ENCODE peak calls at places on chromosomes 5 and 9, in four cellular contexts. One of them, this sample, is unnamed.

GRCh38 chr9:3824062-3824461 is 298.3 kb upstream of the RFX3 start:
- DNase-seq in activated T-helper 1 cell treated with anti-CD3 and anti-CD28 coated beads, Interleukin-2, amount 50 U/mL, for 16 hours: no peak
- DNase-seq in CD8-positive, alpha-beta memory T cell: no peak
- DNase-seq in stimulated activated CD4-positive, alpha-beta T cell treated with anti-CD3 and anti-CD28 coated beads, Interleukin-1b, Interleukin-23, amount 100 ng/mL, for 24 hours: no peak
- DNase-seq in this sample: no peak

GRCh38 chr5:139482050-139482889 is at the start of gene STING1:
- DNase-seq in activated T-helper 1 cell treated with anti-CD3 and anti-CD28 coated beads, Interleukin-2, amount 50 U/mL, for 16 hours: peak
- DNase-seq in stimulated activated CD4-positive, alpha-beta T cell treated with anti-CD3 and anti-CD28 coated beads, Interleukin-1b, Interleukin-23, amount 100 ng/mL, for 24 hours: no peak
- DNase-seq in CD8-positive, alpha-beta memory T cell: peak
- DNase-seq in this sample: peak

GRCh38 chr9:7103382-7104170 is 345.8 kb downstream of the KDM4C start:
- DNase-seq in CD8-positive, alpha-beta memory T cell: no peak
- DNase-seq in stimulated activated CD4-positive, alpha-beta T cell treated with anti-CD3 and anti-CD28 coated beads, Interleukin-1b, Interleukin-23, amount 100 ng/mL, for 24 hours: no peak
- DNase-seq in activated T-helper 1 cell treated with anti-CD3 and anti-CD28 coated beads, Interleukin-2, amount 50 U/mL, for 16 hours: no peak
- DNase-seq in this sample: no peak

GRCh38 chr5:149429839-149430721 is 51.0 kb upstream of the IL17B start:
- DNase-seq in stimulated activated CD4-positive, alpha-beta T cell treated with anti-CD3 and anti-CD28 coated beads, Interleukin-1b, Interleukin-23, amount 100 ng/mL, for 24 hours: no peak
- DNase-seq in CD8-positive, alpha-beta memory T cell: no peak
- DNase-seq in activated T-helper 1 cell treated with anti-CD3 and anti-CD28 coated beads, Interleukin-2, amount 50 U/mL, for 16 hours: no peak
- DNase-seq in this sample: no peak

GRCh38 chr5:132776077-132776931 is 735 bp downstream of the SEPTIN8 start:
- DNase-seq in CD8-positive, alpha-beta memory T cell: no peak
- DNase-seq in stimulated activated CD4-positive, alpha-beta T cell treated with anti-CD3 and anti-CD28 coated beads, Interleukin-1b, Interleukin-23, amount 100 ng/mL, for 24 hours: no peak
- DNase-seq in activated T-helper 1 cell treated with anti-CD3 and anti-CD28 coated beads, Interleukin-2, amount 50 U/mL, for 16 hours: no peak
- DNase-seq in this sample: peak

GRCh38 chr5:83179966-83180365 is 102.6 kb downstream of the XRCC4 start:
- DNase-seq in CD8-positive, alpha-beta memory T cell: no peak
- DNase-seq in activated T-helper 1 cell treated with anti-CD3 and anti-CD28 coated beads, Interleukin-2, amount 50 U/mL, for 16 hours: no peak
- DNase-seq in stimulated activated CD4-positive, alpha-beta T cell treated with anti-CD3 and anti-CD28 coated beads, Interleukin-1b, Interleukin-23, amount 100 ng/mL, for 24 hours: no peak
- DNase-seq in this sample: no peak

GRCh38 chr5:17099946-17100345 is 117.5 kb upstream of the BASP1 start:
- DNase-seq in activated T-helper 1 cell treated with anti-CD3 and anti-CD28 coated beads, Interleukin-2, amount 50 U/mL, for 16 hours: no peak
- DNase-seq in stimulated activated CD4-positive, alpha-beta T cell treated with anti-CD3 and anti-CD28 coated beads, Interleukin-1b, Interleukin-23, amount 100 ng/mL, for 24 hours: no peak
- DNase-seq in CD8-positive, alpha-beta memory T cell: no peak
- DNase-seq in this sample: no peak

GRCh38 chr9:73613092-73613701 is 461.5 kb downstream of the ANXA1 start:
- DNase-seq in activated T-helper 1 cell treated with anti-CD3 and anti-CD28 coated beads, Interleukin-2, amount 50 U/mL, for 16 hours: no peak
- DNase-seq in CD8-positive, alpha-beta memory T cell: no peak
- DNase-seq in stimulated activated CD4-positive, alpha-beta T cell treated with anti-CD3 and anti-CD28 coated beads, Interleukin-1b, Interleukin-23, amount 100 ng/mL, for 24 hours: no peak
- DNase-seq in this sample: no peak

GRCh38 chr5:97044057-97044456 is 98.4 kb downstream of the LIX1 start:
- DNase-seq in activated T-helper 1 cell treated with anti-CD3 and anti-CD28 coated beads, Interleukin-2, amount 50 U/mL, for 16 hours: no peak
- DNase-seq in stimulated activated CD4-positive, alpha-beta T cell treated with anti-CD3 and anti-CD28 coated beads, Interleukin-1b, Interleukin-23, amount 100 ng/mL, for 24 hours: no peak
- DNase-seq in CD8-positive, alpha-beta memory T cell: no peak
- DNase-seq in this sample: no peak

GRCh38 chr9:93260290-93261066 is 76.5 kb downstream of the WNK2 start:
- DNase-seq in activated T-helper 1 cell treated with anti-CD3 and anti-CD28 coated beads, Interleukin-2, amount 50 U/mL, for 16 hours: no peak
- DNase-seq in stimulated activated CD4-positive, alpha-beta T cell treated with anti-CD3 and anti-CD28 coated beads, Interleukin-1b, Interleukin-23, amount 100 ng/mL, for 24 hours: no peak
- DNase-seq in CD8-positive, alpha-beta memory T cell: no peak
- DNase-seq in this sample: no peak

GRCh38 chr5:178094345-178094744 is 19.0 kb upstream of the N4BP3 start:
- DNase-seq in activated T-helper 1 cell treated with anti-CD3 and anti-CD28 coated beads, Interleukin-2, amount 50 U/mL, for 16 hours: no peak
- DNase-seq in CD8-positive, alpha-beta memory T cell: no peak
- DNase-seq in stimulated activated CD4-positive, alpha-beta T cell treated with anti-CD3 and anti-CD28 coated beads, Interleukin-1b, Interleukin-23, amount 100 ng/mL, for 24 hours: no peak
- DNase-seq in this sample: no peak

GRCh38 chr9:72800326-72800994 is 152.4 kb downstream of the ALDH1A1 start:
- DNase-seq in activated T-helper 1 cell treated with anti-CD3 and anti-CD28 coated beads, Interleukin-2, amount 50 U/mL, for 16 hours: no peak
- DNase-seq in CD8-positive, alpha-beta memory T cell: no peak
- DNase-seq in stimulated activated CD4-positive, alpha-beta T cell treated with anti-CD3 and anti-CD28 coated beads, Interleukin-1b, Interleukin-23, amount 100 ng/mL, for 24 hours: no peak
- DNase-seq in this sample: no peak

GRCh38 chr9:124452841-124453585 is 2.8 kb downstream of the ADGRD2 start:
- DNase-seq in activated T-helper 1 cell treated with anti-CD3 and anti-CD28 coated beads, Interleukin-2, amount 50 U/mL, for 16 hours: no peak
- DNase-seq in CD8-positive, alpha-beta memory T cell: no peak
- DNase-seq in stimulated activated CD4-positive, alpha-beta T cell treated with anti-CD3 and anti-CD28 coated beads, Interleukin-1b, Interleukin-23, amount 100 ng/mL, for 24 hours: no peak
- DNase-seq in this sample: no peak

GRCh38 chr5:96278995-96279394 is 154.1 kb downstream of the PCSK1 start:
- DNase-seq in activated T-helper 1 cell treated with anti-CD3 and anti-CD28 coated beads, Interleukin-2, amount 50 U/mL, for 16 hours: no peak
- DNase-seq in CD8-positive, alpha-beta memory T cell: no peak
- DNase-seq in stimulated activated CD4-positive, alpha-beta T cell treated with anti-CD3 and anti-CD28 coated beads, Interleukin-1b, Interleukin-23, amount 100 ng/mL, for 24 hours: no peak
- DNase-seq in this sample: no peak

GRCh38 chr9:133403766-133404439 is 13.9 kb downstream of the REXO4 start:
- DNase-seq in stimulated activated CD4-positive, alpha-beta T cell treated with anti-CD3 and anti-CD28 coated beads, Interleukin-1b, Interleukin-23, amount 100 ng/mL, for 24 hours: peak
- DNase-seq in CD8-positive, alpha-beta memory T cell: peak
- DNase-seq in activated T-helper 1 cell treated with anti-CD3 and anti-CD28 coated beads, Interleukin-2, amount 50 U/mL, for 16 hours: peak
- DNase-seq in this sample: no peak

GRCh38 chr9:112866662-112867274 is 23.9 kb downstream of the SLC46A2 start:
- DNase-seq in stimulated activated CD4-positive, alpha-beta T cell treated with anti-CD3 and anti-CD28 coated beads, Interleukin-1b, Interleukin-23, amount 100 ng/mL, for 24 hours: no peak
- DNase-seq in CD8-positive, alpha-beta memory T cell: no peak
- DNase-seq in activated T-helper 1 cell treated with anti-CD3 and anti-CD28 coated beads, Interleukin-2, amount 50 U/mL, for 16 hours: no peak
- DNase-seq in this sample: no peak

GRCh38 chr9:92611621-92612275 is 58.2 kb downstream of the IPPK start:
- DNase-seq in activated T-helper 1 cell treated with anti-CD3 and anti-CD28 coated beads, Interleukin-2, amount 50 U/mL, for 16 hours: no peak
- DNase-seq in stimulated activated CD4-positive, alpha-beta T cell treated with anti-CD3 and anti-CD28 coated beads, Interleukin-1b, Interleukin-23, amount 100 ng/mL, for 24 hours: no peak
- DNase-seq in CD8-positive, alpha-beta memory T cell: no peak
- DNase-seq in this sample: no peak

GRCh38 chr9:97978706-97979105 is 4.4 kb upstream of the ANP32B start:
- DNase-seq in activated T-helper 1 cell treated with anti-CD3 and anti-CD28 coated beads, Interleukin-2, amount 50 U/mL, for 16 hours: no peak
- DNase-seq in CD8-positive, alpha-beta memory T cell: no peak
- DNase-seq in stimulated activated CD4-positive, alpha-beta T cell treated with anti-CD3 and anti-CD28 coated beads, Interleukin-1b, Interleukin-23, amount 100 ng/mL, for 24 hours: no peak
- DNase-seq in this sample: peak

GRCh38 chr5:140258016-140258415 is 44.9 kb downstream of the PFDN1 start:
- DNase-seq in CD8-positive, alpha-beta memory T cell: no peak
- DNase-seq in stimulated activated CD4-positive, alpha-beta T cell treated with anti-CD3 and anti-CD28 coated beads, Interleukin-1b, Interleukin-23, amount 100 ng/mL, for 24 hours: no peak
- DNase-seq in activated T-helper 1 cell treated with anti-CD3 and anti-CD28 coated beads, Interleukin-2, amount 50 U/mL, for 16 hours: no peak
- DNase-seq in this sample: no peak

GRCh38 chr5:81851481-81852178 is 100.7 kb upstream of the SSBP2 start:
- DNase-seq in stimulated activated CD4-positive, alpha-beta T cell treated with anti-CD3 and anti-CD28 coated beads, Interleukin-1b, Interleukin-23, amount 100 ng/mL, for 24 hours: peak
- DNase-seq in activated T-helper 1 cell treated with anti-CD3 and anti-CD28 coated beads, Interleukin-2, amount 50 U/mL, for 16 hours: peak
- DNase-seq in CD8-positive, alpha-beta memory T cell: peak
- DNase-seq in this sample: peak

GRCh38 chr9:127308559-127309429 is 44.2 kb downstream of the GARNL3 start:
- DNase-seq in activated T-helper 1 cell treated with anti-CD3 and anti-CD28 coated beads, Interleukin-2, amount 50 U/mL, for 16 hours: no peak
- DNase-seq in stimulated activated CD4-positive, alpha-beta T cell treated with anti-CD3 and anti-CD28 coated beads, Interleukin-1b, Interleukin-23, amount 100 ng/mL, for 24 hours: no peak
- DNase-seq in CD8-positive, alpha-beta memory T cell: no peak
- DNase-seq in this sample: no peak

GRCh38 chr9:84397822-84398221 is 57.3 kb upstream of the SLC28A3 start:
- DNase-seq in stimulated activated CD4-positive, alpha-beta T cell treated with anti-CD3 and anti-CD28 coated beads, Interleukin-1b, Interleukin-23, amount 100 ng/mL, for 24 hours: no peak
- DNase-seq in activated T-helper 1 cell treated with anti-CD3 and anti-CD28 coated beads, Interleukin-2, amount 50 U/mL, for 16 hours: no peak
- DNase-seq in CD8-positive, alpha-beta memory T cell: no peak
- DNase-seq in this sample: peak

GRCh38 chr9:108645520-108645919 is 210.3 kb downstream of the ACTL7B start:
- DNase-seq in activated T-helper 1 cell treated with anti-CD3 and anti-CD28 coated beads, Interleukin-2, amount 50 U/mL, for 16 hours: no peak
- DNase-seq in stimulated activated CD4-positive, alpha-beta T cell treated with anti-CD3 and anti-CD28 coated beads, Interleukin-1b, Interleukin-23, amount 100 ng/mL, for 24 hours: no peak
- DNase-seq in CD8-positive, alpha-beta memory T cell: no peak
- DNase-seq in this sample: no peak

GRCh38 chr9:84325347-84325982 is 15.1 kb downstream of the SLC28A3 start:
- DNase-seq in stimulated activated CD4-positive, alpha-beta T cell treated with anti-CD3 and anti-CD28 coated beads, Interleukin-1b, Interleukin-23, amount 100 ng/mL, for 24 hours: no peak
- DNase-seq in CD8-positive, alpha-beta memory T cell: no peak
- DNase-seq in activated T-helper 1 cell treated with anti-CD3 and anti-CD28 coated beads, Interleukin-2, amount 50 U/mL, for 16 hours: no peak
- DNase-seq in this sample: no peak

GRCh38 chr9:69173497-69173890 is 583 bp upstream of the TJP2 start:
- DNase-seq in activated T-helper 1 cell treated with anti-CD3 and anti-CD28 coated beads, Interleukin-2, amount 50 U/mL, for 16 hours: no peak
- DNase-seq in CD8-positive, alpha-beta memory T cell: no peak
- DNase-seq in stimulated activated CD4-positive, alpha-beta T cell treated with anti-CD3 and anti-CD28 coated beads, Interleukin-1b, Interleukin-23, amount 100 ng/mL, for 24 hours: no peak
- DNase-seq in this sample: no peak

GRCh38 chr5:140041492-140042421 is 1.3 kb downstream of the NRG2 start:
- DNase-seq in CD8-positive, alpha-beta memory T cell: no peak
- DNase-seq in stimulated activated CD4-positive, alpha-beta T cell treated with anti-CD3 and anti-CD28 coated beads, Interleukin-1b, Interleukin-23, amount 100 ng/mL, for 24 hours: no peak
- DNase-seq in activated T-helper 1 cell treated with anti-CD3 and anti-CD28 coated beads, Interleukin-2, amount 50 U/mL, for 16 hours: no peak
- DNase-seq in this sample: peak

GRCh38 chr5:57209316-57210040 is 35.6 kb downstream of the GPBP1 start:
- DNase-seq in stimulated activated CD4-positive, alpha-beta T cell treated with anti-CD3 and anti-CD28 coated beads, Interleukin-1b, Interleukin-23, amount 100 ng/mL, for 24 hours: no peak
- DNase-seq in CD8-positive, alpha-beta memory T cell: no peak
- DNase-seq in activated T-helper 1 cell treated with anti-CD3 and anti-CD28 coated beads, Interleukin-2, amount 50 U/mL, for 16 hours: no peak
- DNase-seq in this sample: no peak

GRCh38 chr9:133737774-133738038 is 446 bp downstream of the SARDH start:
- DNase-seq in stimulated activated CD4-positive, alpha-beta T cell treated with anti-CD3 and anti-CD28 coated beads, Interleukin-1b, Interleukin-23, amount 100 ng/mL, for 24 hours: no peak
- DNase-seq in activated T-helper 1 cell treated with anti-CD3 and anti-CD28 coated beads, Interleukin-2, amount 50 U/mL, for 16 hours: no peak
- DNase-seq in CD8-positive, alpha-beta memory T cell: no peak
- DNase-seq in this sample: no peak

GRCh38 chr5:151719228-151719861 is 32.6 kb upstream of the SPARC start:
- DNase-seq in activated T-helper 1 cell treated with anti-CD3 and anti-CD28 coated beads, Interleukin-2, amount 50 U/mL, for 16 hours: no peak
- DNase-seq in stimulated activated CD4-positive, alpha-beta T cell treated with anti-CD3 and anti-CD28 coated beads, Interleukin-1b, Interleukin-23, amount 100 ng/mL, for 24 hours: no peak
- DNase-seq in CD8-positive, alpha-beta memory T cell: no peak
- DNase-seq in this sample: peak

GRCh38 chr5:170426149-170426767 is 37.1 kb upstream of the KCNMB1 start:
- DNase-seq in activated T-helper 1 cell treated with anti-CD3 and anti-CD28 coated beads, Interleukin-2, amount 50 U/mL, for 16 hours: no peak
- DNase-seq in CD8-positive, alpha-beta memory T cell: no peak
- DNase-seq in stimulated activated CD4-positive, alpha-beta T cell treated with anti-CD3 and anti-CD28 coated beads, Interleukin-1b, Interleukin-23, amount 100 ng/mL, for 24 hours: no peak
- DNase-seq in this sample: no peak